ENCODE peak calls at places on chromosomes 2 and 18, in ten cellular contexts. C is upper lobe of left lung, R is transverse colon, A is heart left ventricle, J is adrenal gland, Q is Peyer's patch, K is endothelial cell of umbilical vein, S is stomach, P is uterus, M is body of pancreas. F is an unnamed sample.
A peak's percentile ranks its signal among the peaks of the same experiment; 100 is the strongest.

GRCh38 chr2:224843141-224843540 is 127.0 kb upstream of the CCDC195 start:
- DNase-seq in C (no peak), R (no peak), A (no peak), J (no peak), Q (no peak), K (no peak), S (no peak), P (no peak), M (no peak), F (no peak)

GRCh38 chr2:201298462-201298861 is 38.1 kb downstream of the CASP8 start:
- DNase-seq in C (no peak), R (no peak), A (no peak), J (no peak), Q (no peak), K (no peak), S (no peak), P (no peak), M (no peak), F (no peak)

GRCh38 chr2:55490554-55490953 is 29.0 kb upstream of the CFAP36 start:
- DNase-seq in C (peak; percentile 45), R (peak; percentile 11), A (peak; percentile 67), J (peak; percentile 38), Q (no peak), K (peak; percentile 84), S (peak; percentile 26), P (peak; percentile 17), M (peak; percentile 65), F (peak; percentile 26)

GRCh38 chr2:233853353-233853752 is 982 bp downstream of the HJURP start:
- DNase-seq in C (no peak), R (no peak), A (no peak), J (no peak), Q (no peak), K (no peak), S (peak; percentile 19), P (no peak), M (no peak), F (no peak)

GRCh38 chr2:11955314-11955713 is 208.9 kb downstream of the LPIN1 start:
- DNase-seq in C (no peak), R (no peak), A (no peak), J (no peak), Q (no peak), K (no peak), S (no peak), P (no peak), M (no peak), F (no peak)

GRCh38 chr18:50373531-50373930 is 1.3 kb upstream of the SKA1 start:
- DNase-seq in C (no peak), R (peak; percentile 17), A (no peak), J (no peak), Q (no peak), K (no peak), S (no peak), P (no peak), M (peak; percentile 26), F (no peak)

GRCh38 chr2:209474960-209475359 is 51.1 kb downstream of the MAP2 start:
- DNase-seq in C (no peak), R (no peak), A (no peak), J (no peak), Q (no peak), K (no peak), S (no peak), P (no peak), M (no peak), F (no peak)

GRCh38 chr18:72410399-72410798 is 133.7 kb downstream of the CBLN2 start:
- DNase-seq in C (no peak), R (no peak), A (no peak), J (no peak), Q (no peak), K (no peak), S (no peak), P (no peak), M (no peak), F (no peak)

GRCh38 chr2:178327516-178327915 is 123.5 kb downstream of the PRKRA start:
- DNase-seq in C (peak; percentile 42), R (no peak), A (no peak), J (no peak), Q (no peak), K (no peak), S (no peak), P (no peak), M (no peak), F (no peak)

GRCh38 chr2:37794717-37795116 is 123.3 kb upstream of the CDC42EP3 start:
- DNase-seq in C (no peak), R (no peak), A (no peak), J (no peak), Q (no peak), K (no peak), S (no peak), P (no peak), M (no peak), F (no peak)

GRCh38 chr2:85551698-85552678 is 9.3 kb downstream of the GGCX start:
- DNase-seq in C (peak; percentile 84), R (peak; percentile 91), A (peak; percentile 79), J (peak; percentile 85), Q (peak; percentile 88), K (peak; percentile 86), S (peak; percentile 90), P (peak; percentile 82), M (peak; percentile 88), F (peak; percentile 93)

GRCh38 chr18:52657063-52657462 is 317.1 kb downstream of the DCC start:
- DNase-seq in C (no peak), R (no peak), A (no peak), J (no peak), Q (no peak), K (no peak), S (no peak), P (no peak), M (no peak), F (no peak)

GRCh38 chr2:236959876-236960275 is 125.8 kb upstream of the COPS8 start:
- DNase-seq in C (no peak), R (no peak), A (no peak), J (no peak), Q (no peak), K (no peak), S (peak; percentile 23), P (no peak), M (no peak), F (peak; percentile 38)

GRCh38 chr2:173217106-173217840 is 137.4 kb upstream of the CDCA7 start:
- DNase-seq in C (no peak), R (no peak), A (no peak), J (no peak), Q (no peak), K (no peak), S (no peak), P (no peak), M (no peak), F (no peak)

GRCh38 chr2:229738024-229738625 is 23.8 kb upstream of the DNER start:
- DNase-seq in C (no peak), R (no peak), A (no peak), J (no peak), Q (no peak), K (no peak), S (no peak), P (no peak), M (no peak), F (no peak)

DNA sequence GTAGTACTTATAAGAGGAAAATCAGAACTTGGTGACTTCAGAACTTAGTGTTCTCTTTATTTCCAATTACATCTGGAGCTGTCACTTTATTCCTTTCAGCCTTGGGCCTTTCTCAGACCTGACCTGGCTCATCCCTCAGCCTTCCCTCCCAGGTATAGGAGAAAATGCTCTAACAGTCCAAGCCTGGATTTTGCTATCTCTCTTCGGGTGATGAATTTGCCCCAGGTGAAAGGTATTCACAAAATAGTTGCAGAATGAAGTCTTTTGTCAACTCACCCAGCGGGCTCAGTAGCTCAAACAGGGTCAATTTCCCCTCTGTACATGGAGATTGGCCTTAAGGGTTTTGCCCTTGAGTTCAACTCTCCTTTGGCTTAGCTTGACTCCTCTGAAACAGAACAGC is 12.0 kb downstream of the NRP2 start:
- DNase-seq in C (no peak), R (no peak), A (no peak), J (no peak), Q (no peak), K (no peak), S (no peak), P (no peak), M (no peak), F (no peak)
- H3K27ac ChIP-seq in C (no peak overlapping the region), R (peak overlapping the region; percentile 95), A (no peak overlapping the region), J (no peak overlapping the region), Q (no peak overlapping the region), K (no peak overlapping the region), S (peak overlapping the region; percentile 87), P (peak overlapping the region; percentile 98), M (no peak overlapping the region), F (peak overlapping the region; percentile 19)

GRCh38 chr2:5725072-5725471 is 32.9 kb downstream of the SOX11 start:
- DNase-seq in C (no peak), R (no peak), A (no peak), J (no peak), Q (no peak), K (no peak), S (no peak), P (no peak), M (no peak), F (no peak)
- TF ChIP-seq POLR2A in C (no peak), R (no peak), A (no peak), J (no peak), Q (no peak), K (no peak), S (no peak), P (no peak), M (no peak), F (no peak)

DNA sequence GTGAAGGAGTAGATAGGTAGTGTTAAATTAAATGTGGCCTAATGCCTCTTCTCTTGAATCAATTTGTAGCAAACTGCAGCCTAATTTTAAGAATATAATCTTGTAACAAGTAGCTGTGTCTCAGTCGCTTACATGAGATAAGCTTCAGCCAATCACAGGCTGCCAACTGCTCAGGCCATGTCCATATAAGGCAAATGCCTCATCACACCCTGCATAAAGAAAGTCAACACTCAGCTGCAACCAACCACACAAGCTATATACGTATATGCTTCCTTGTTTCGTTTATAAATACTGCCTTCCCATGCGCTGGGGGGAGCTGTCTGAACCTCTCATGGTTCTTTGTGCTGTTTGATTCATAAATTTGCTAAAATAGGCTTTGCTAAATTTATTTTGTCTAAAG is 476.3 kb downstream of the TRIB2 start:
- DNase-seq in C (no peak), R (no peak), A (no peak), J (no peak), Q (no peak), K (no peak), S (no peak), P (no peak), M (no peak), F (no peak)
- TF ChIP-seq CTCF in C (no peak), R (no peak), A (no peak), J (no peak), Q (no peak), K (no peak), S (no peak), P (no peak), M (no peak), F (no peak)

DNA sequence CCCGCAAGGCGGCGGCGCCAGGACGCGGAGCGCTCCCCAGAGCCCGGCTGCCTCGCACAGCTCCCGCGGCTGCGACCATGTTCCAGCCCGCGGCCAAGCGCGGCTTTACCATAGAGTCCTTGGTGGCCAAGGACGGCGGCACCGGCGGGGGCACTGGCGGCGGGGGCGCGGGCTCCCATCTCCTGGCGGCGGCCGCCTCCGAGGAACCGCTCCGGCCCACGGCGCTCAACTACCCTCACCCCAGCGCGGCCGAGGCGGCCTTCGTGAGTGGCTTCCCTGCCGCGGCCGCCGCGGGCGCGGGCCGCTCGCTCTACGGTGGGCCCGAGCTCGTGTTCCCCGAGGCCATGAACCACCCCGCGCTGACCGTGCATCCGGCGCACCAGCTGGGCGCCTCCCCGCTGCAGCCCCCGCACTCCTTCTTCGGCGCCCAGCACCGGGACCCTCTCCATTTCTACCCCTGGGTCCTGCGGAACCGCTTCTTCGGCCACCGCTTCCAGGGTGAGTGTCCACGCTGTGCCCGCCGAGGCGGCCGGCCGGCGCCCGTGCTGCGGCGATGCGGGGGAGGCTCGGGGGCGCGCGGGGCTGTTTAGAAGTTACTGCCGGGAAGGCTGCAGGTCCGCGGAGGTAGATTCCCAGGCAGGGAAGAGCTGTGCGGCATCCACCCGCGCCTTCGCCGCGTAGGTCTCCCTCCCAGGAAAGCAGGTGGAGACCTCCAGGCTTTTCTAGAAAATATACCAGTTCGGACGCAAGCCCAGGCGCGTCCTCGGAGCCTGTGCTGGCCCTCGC is 749 bp downstream of the EMX1 start:
- DNase-seq in C (peak; percentile 15), R (no peak), A (no peak), J (no peak), Q (peak; percentile 4), K (no peak), S (peak; percentile 24), P (no peak), M (peak; percentile 26), F (no peak)
- H3K27ac ChIP-seq in C (no peak overlapping the region), R (no peak overlapping the region), A (no peak overlapping the region), J (no peak overlapping the region), Q (no peak overlapping the region), K (no peak overlapping the region), S (no peak overlapping the region), P (no peak overlapping the region), M (no peak overlapping the region), F (no peak overlapping the region)